ENCODE peak calls at places on chromosomes 3 and 15, in six cellular contexts. H is K562, K is T-helper 17 cell, G is NCI-H510A treated with DMSO at 0.1 percent for 48 hours, D is kidney epithelial cell, T is aorta. W is an unnamed sample.
A peak's percentile ranks its signal among the peaks of the same experiment; 100 is the strongest.

GRCh38 chr3:187072102-187072501 is 67.2 kb downstream of the RPL39L start:
- DNase-seq in K (no peak), D (no peak), G (no peak), H (no peak), T (no peak), W (no peak)

GRCh38 chr15:57605491-57605890 is 13.8 kb downstream of the MYZAP start:
- DNase-seq in G (no peak), K (no peak), T (no peak), H (no peak), D (no peak), W (no peak)

GRCh38 chr3:175885196-175885766 is 1026.1 kb downstream of the NAALADL2 start:
- DNase-seq in T (no peak), G (no peak), D (no peak), H (no peak), K (no peak), W (no peak)

GRCh38 chr3:17494117-17494809 is 248.2 kb downstream of the TBC1D5 start:
- DNase-seq in D (no peak), H (no peak), T (peak; percentile 88), K (no peak), G (no peak), W (no peak)

GRCh38 chr15:60583194-60583593 is 104.3 kb upstream of the ICE2 start:
- DNase-seq in T (no peak), K (no peak), D (no peak), H (no peak), G (no peak), W (no peak)

GRCh38 chr3:112417696-112418318 is 81.5 kb downstream of the BTLA start:
- DNase-seq in T (no peak), D (no peak), H (no peak), K (no peak), G (no peak), W (no peak)

GRCh38 chr3:22366781-22367180 is 615.8 kb upstream of the ZNF385D start:
- DNase-seq in T (no peak), H (no peak), G (no peak), K (no peak), D (no peak), W (no peak)

GRCh38 chr3:20100106-20100605 is 59.9 kb downstream of the KAT2B start:
- DNase-seq in K (no peak), G (no peak), D (no peak), T (no peak), H (no peak), W (no peak)

GRCh38 chr3:196708467-196708866 is 3.6 kb downstream of the CEP19 start:
- DNase-seq in G (no peak), H (no peak), K (no peak), D (no peak), T (no peak), W (no peak)

GRCh38 chr15:77864211-77865105 is 213.1 kb downstream of the TBC1D2B start:
- DNase-seq in K (no peak), G (no peak), H (no peak), T (no peak), D (no peak), W (no peak)

GRCh38 chr3:190366145-190366544 is 21.8 kb upstream of the CLDN16 start:
- DNase-seq in H (no peak), K (no peak), D (no peak), G (no peak), T (no peak), W (no peak)

GRCh38 chr3:151552589-151552988 is 91.7 kb upstream of the IGSF10 start:
- DNase-seq in G (no peak), K (no peak), T (no peak), D (no peak), H (no peak), W (no peak)

GRCh38 chr3:62835594-62836236 is 39.5 kb downstream of the CADPS start:
- DNase-seq in G (no peak), T (no peak), K (no peak), H (no peak), D (no peak), W (no peak)

GRCh38 chr3:13884851-13885703 is 5.2 kb upstream of the WNT7A start:
- DNase-seq in K (peak; percentile 79), T (no peak), H (peak; percentile 82), G (peak; percentile 36), D (no peak), W (no peak)

GRCh38 chr3:195751584-195751983 is 30.8 kb downstream of the MUC20 start:
- DNase-seq in T (no peak), G (peak; percentile 80), K (no peak), D (no peak), H (no peak), W (no peak)

GRCh38 chr15:56337084-56337725 is 28.0 kb upstream of the TEX9 start:
- DNase-seq in T (no peak), K (no peak), G (no peak), H (no peak), D (no peak), W (no peak)

GRCh38 chr3:30263921-30264313 is 342.5 kb upstream of the TGFBR2 start:
- DNase-seq in G (no peak), D (no peak), H (no peak), K (no peak), T (no peak), W (no peak)

GRCh38 chr3:119434703-119435102 is 28.7 kb downstream of the TMEM39A start:
- DNase-seq in K (no peak), D (no peak), G (no peak), H (no peak), T (no peak), W (no peak)